ENCODE peak calls at places on chromosome 20, in five cellular contexts. L is heart left ventricle, S is heart right ventricle, R is endothelial cell of umbilical vein, C is astrocyte. W is an unnamed sample. For H3K36me3 and H3K4me1, the result is how much of the 10 kb centered on the place peaks cover.

GRCh38 chr20:47118641-47119040 is 224.0 kb downstream of the EYA2 start:
- DNase-seq in C (no peak), L (no peak), R (no peak), S (no peak), W (no peak)

GRCh38 chr20:25867776-25868649 is 171.4 kb upstream of the ZNF337 start:
- DNase-seq in L (peak), S (peak), R (peak), C (no peak), W (no peak)

GRCh38 chr20:33679758-33680485 is 5.7 kb upstream of the NECAB3 start:
- DNase-seq in S (no peak), L (no peak), C (no peak), R (no peak), W (no peak)

GRCh38 chr20:2307136-2307535 is 11.3 kb downstream of the TGM3 start:
- DNase-seq in L (no peak), S (no peak), C (no peak), R (no peak), W (no peak)

GRCh38 chr20:3887870-3888614 is 1.1 kb upstream of the PANK2 start:
- DNase-seq in C (peak), R (no peak), L (peak), S (peak), W (no peak)

GRCh38 chr20:3766832-3767433 is 620 bp downstream of the ADISSP start:
- DNase-seq in C (no peak), L (peak), R (no peak), S (peak), W (no peak)

GRCh38 chr20:32672315-32672981 is 1.3 kb downstream of the C20orf203 start:
- DNase-seq in C (no peak), S (no peak), L (no peak), R (no peak), W (no peak)

GRCh38 chr20:420721-421574 is 12.8 kb downstream of the RBCK1 start:
- DNase-seq in C (no peak), S (no peak), R (no peak), L (peak), W (no peak)

GRCh38 chr20:36544134-36545018 is 3.1 kb downstream of the MYL9 start:
- DNase-seq in R (peak), S (peak), L (peak), C (peak), W (peak)

GRCh38 chr20:22490287-22491187 is 93.8 kb downstream of the FOXA2 start:
- DNase-seq in C (no peak), S (no peak), L (no peak), R (no peak), W (no peak)

GRCh38 chr20:7936735-7937078 is 3.6 kb downstream of the HAO1 start:
- DNase-seq in C (no peak), L (no peak), R (no peak), S (no peak), W (no peak)

GRCh38 chr20:23123886-23124285 is 37.8 kb upstream of the CD93 start:
- DNase-seq in R (no peak), S (no peak), L (no peak), C (no peak), W (no peak)

GRCh38 chr20:3595541-3595940 is 67.7 kb downstream of the GFRA4 start:
- DNase-seq in L (no peak), R (no peak), S (no peak), C (no peak), W (no peak)

GRCh38 chr20:44460795-44461141 is 14.9 kb upstream of the TTPAL start:
- DNase-seq in S (no peak), R (peak), C (no peak), L (no peak), W (no peak)

GRCh38 chr20:21303872-21304586 is 898 bp downstream of the XRN2 start:
- DNase-seq in R (no peak), L (no peak), C (no peak), S (no peak), W (no peak)

GRCh38 chr20:44702776-44703175 is 12.4 kb upstream of the CCN5 start:
- DNase-seq in C (peak), S (peak), L (peak), R (peak), W (peak)

GRCh38 chr20:37755665-37756064 is 61.8 kb downstream of the CTNNBL1 start:
- DNase-seq in C (no peak), L (peak), R (no peak), S (no peak), W (no peak)

GRCh38 chr20:8018928-8019177 is 708 bp downstream of the TMX4 start:
- DNase-seq in C (no peak), L (no peak), S (no peak), R (no peak), W (no peak)

GRCh38 chr20:61065853-61066252 is 186.2 kb upstream of the CDH4 start:
- DNase-seq in L (no peak), C (no peak), S (no peak), R (no peak), W (no peak)

GRCh38 chr20:1010659-1011058 is 8.5 kb upstream of the RSPO4 start:
- DNase-seq in S (no peak), C (no peak), R (no peak), L (no peak), W (no peak)

GRCh38 chr20:47295921-47296426 is 60.5 kb downstream of the ZMYND8 start:
- DNase-seq in L (no peak), C (peak), S (no peak), R (no peak), W (no peak)

GRCh38 chr20:44701116-44701865 is 13.9 kb upstream of the CCN5 start:
- DNase-seq in S (no peak), L (peak), R (no peak), C (no peak), W (no peak)

GRCh38 chr20:34768105-34768504 is 57.3 kb downstream of the NCOA6 start:
- DNase-seq in R (peak), S (no peak), C (peak), L (no peak), W (no peak)
- H3K36me3 ChIP-seq in R (under half), S (under half), C (under half), L (under half), W (under half)

GRCh38 chr20:40634891-40635290 is 54.1 kb downstream of the MAFB start:
- DNase-seq in R (no peak), C (no peak), S (no peak), L (no peak), W (no peak)

GRCh38 chr20:40628877-40629276 is 60.2 kb downstream of the MAFB start:
- DNase-seq in S (no peak), R (no peak), C (no peak), L (no peak), W (no peak)

GRCh38 chr20:40632346-40632976 is 56.6 kb downstream of the MAFB start:
- DNase-seq in C (no peak), L (no peak), S (no peak), R (no peak), W (no peak)

GRCh38 chr20:40633123-40633850 is 55.7 kb downstream of the MAFB start:
- DNase-seq in S (no peak), R (no peak), L (no peak), C (no peak), W (no peak)

DNA sequence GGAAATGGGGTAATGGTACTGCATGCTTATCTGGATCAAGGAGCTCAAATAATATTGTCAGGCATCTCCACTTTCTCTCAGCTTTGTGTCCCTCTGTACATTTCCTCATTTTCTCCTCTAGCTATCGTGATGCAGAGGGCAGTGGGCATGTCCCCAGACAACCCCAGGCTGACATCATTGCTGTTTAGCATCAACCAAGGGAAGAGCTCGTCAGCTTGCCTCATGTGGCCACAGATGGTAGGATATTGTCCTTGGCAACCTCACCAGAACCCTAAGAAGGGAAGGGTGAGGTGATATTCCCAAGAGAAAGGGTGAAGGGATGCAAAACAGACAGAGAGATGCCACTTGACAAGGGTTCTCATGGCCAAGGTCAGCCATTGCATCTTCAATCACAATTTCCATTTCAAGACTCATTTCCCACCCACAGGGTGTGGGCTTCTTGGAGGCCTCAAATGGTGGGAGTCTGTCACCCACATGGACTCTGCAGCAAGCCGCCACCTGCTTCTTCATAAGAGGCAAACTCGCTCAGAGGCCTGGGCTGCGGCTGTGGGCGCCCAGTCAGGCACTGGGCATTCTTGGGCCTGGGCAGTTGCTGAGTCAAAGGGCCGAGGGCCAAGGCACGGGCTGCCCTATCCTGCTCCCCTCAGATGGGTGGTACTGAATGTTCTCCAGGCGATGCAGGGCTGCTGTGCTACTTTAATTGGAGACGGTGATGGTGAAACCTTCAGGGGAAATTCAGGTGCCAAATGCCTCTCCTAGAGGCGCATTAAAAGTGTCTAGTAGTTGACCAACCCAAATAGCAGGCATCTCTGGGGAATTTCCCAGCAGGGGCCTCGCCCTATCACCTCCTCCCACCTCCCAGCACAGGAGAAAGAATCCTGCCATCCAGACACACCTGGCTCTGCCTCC is 58.1 kb downstream of the MAFB start:
- DNase-seq in L (no peak), S (no peak), R (no peak), C (no peak), W (no peak)
- H3K4me1 ChIP-seq in L (under half), S (under half), R (under half), C (under half), W (under half)

DNA sequence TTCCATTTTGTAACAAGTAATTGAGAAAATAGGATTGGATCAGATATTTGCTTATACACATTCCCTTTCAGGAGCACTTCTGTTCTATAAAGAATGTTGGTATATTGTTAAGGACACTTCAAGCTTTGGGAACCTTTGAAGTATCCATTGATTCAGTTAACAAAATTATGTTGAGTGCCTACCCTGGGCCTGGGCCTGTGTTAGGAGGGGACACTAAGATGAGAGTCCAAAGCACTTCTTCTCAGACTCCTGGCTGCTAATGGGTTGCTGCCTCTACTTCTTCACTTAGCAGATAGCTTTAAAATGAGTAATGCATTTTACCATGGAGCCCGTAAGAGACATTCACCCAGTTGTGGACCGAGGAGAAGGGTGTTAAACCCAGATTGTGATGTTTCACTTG is 40.3 kb downstream of the PTPN1 start:
- DNase-seq in R (no peak), C (no peak), S (no peak), L (no peak), W (no peak)
- TF ChIP-seq CTCF in R (no peak), C (no peak), S (no peak), L (no peak), W (no peak)

DNA sequence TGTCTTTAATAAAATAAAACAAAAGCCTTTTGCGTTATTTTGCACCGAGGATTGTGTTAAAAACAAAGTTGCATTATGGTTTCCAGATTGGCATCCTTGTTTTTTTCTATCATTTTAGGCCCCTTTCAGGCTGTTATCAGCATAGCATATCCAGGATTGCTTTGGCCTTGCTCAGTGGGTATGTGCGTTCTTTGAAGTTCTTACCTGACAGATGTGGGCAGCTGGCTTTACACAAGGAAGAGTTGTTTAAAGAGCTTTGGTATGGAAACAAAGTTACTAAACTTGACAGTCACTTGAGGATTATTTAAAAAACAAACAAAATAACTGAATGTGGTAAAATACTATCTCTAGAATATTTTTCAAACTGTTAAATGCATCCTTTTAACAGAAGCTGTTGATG is 6.6 kb downstream of the VAPB start:
- DNase-seq in L (no peak), C (no peak), S (no peak), R (no peak), W (no peak)
- H3K36me3 ChIP-seq in L (under half), C (under half), S (under half), R (under half), W (under half)

DNA sequence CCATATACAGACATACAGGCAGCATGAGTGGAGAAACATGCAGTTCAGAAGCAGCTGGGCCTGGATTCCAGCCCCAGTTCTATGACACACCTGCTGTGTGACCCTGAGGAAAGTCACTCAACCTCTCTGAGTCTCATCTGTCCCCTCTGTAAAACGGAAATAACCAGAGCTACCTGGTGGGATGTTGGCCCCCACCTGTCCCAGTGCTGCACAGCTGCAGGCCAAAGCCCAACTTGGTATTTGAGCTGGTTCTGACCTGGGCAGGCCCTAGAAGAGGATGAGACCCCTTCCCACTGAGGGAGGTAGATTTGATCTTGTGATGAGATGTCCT is 55.5 kb downstream of the PPP1R16B start:
- DNase-seq in R (no peak), L (no peak), S (no peak), C (no peak), W (no peak)
- H3K4me1 ChIP-seq in R (under half), L (under half), S (under half), C (under half), W (under half)

DNA sequence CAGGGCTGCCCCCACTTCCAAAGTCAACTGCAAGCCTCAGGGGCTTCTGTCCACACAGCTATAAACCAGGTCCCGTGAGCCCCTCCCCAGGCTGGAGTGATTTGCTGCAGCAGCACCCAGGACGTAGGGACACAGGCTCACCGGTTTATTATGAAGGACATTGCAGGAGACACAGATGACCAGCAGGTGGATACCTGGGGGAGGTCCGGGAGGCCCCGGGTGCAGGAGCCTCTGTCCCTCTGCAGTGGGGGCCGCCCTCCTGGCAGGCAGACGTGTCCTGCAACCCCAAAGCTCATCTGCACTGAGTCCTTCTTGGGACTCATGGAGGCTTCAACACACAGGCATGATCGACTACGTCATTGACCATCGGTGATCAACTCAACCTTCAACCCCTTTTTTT is 14.5 kb upstream of the NTSR1 start:
- DNase-seq in R (no peak), S (no peak), L (no peak), C (no peak), W (no peak)
- TF ChIP-seq CTCF in R (no peak), S (no peak), L (no peak), C (no peak), W (no peak)

DNA sequence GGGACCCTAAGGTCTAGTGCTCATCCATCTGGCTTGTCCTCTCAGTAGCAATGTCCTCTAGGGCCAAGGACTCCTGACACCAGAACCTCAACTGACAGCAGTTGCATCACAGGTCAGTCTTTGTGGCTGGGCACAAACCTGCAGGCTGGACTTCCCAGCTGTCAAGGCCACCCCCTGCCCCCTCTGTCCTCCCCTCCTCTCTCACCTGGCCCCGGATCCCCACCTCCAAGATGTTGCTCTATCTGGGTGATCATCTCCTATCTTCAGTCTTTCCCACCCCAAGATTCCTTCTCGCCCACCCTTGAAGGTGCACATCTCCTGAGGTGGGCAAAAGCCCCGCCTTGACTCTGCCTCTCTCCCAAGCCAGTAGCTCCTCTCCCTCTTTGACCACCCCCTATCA is 131.8 kb upstream of the SRSF6 start:
- DNase-seq in R (no peak), L (no peak), C (no peak), S (no peak), W (no peak)
- H3K36me3 ChIP-seq in R (under half), L (under half), C (under half), S (under half), W (under half)

W was measured in thoracic aorta.